ENCODE peak calls at places on chromosome 14, in nine cellular contexts. L is fibroblast of the aortic adventitia, D is AG10803, I is GM23338, Y is heart left ventricle, U is heart right ventricle, H is fibroblast of lung, G is bronchial epithelial cell, R is lung. Z is an unnamed sample.

GRCh38 chr14:80465541-80466220 is 254.4 kb upstream of the DIO2 start:
- DNase-seq in Y (no peak), H (no peak), D (no peak), G (no peak), L (no peak), I (no peak), R (no peak), U (no peak), Z (no peak)

GRCh38 chr14:104659764-104660523 is 29.5 kb upstream of the INF2 start:
- DNase-seq in D (no peak), G (no peak), L (no peak), U (no peak), I (no peak), R (no peak), Y (no peak), H (no peak), Z (no peak)

GRCh38 chr14:38128640-38129039 is 79.1 kb upstream of the SSTR1 start:
- DNase-seq in R (no peak), I (no peak), D (no peak), U (no peak), G (no peak), L (no peak), Y (no peak), H (no peak), Z (no peak)

GRCh38 chr14:100170880-100171279 is 11.4 kb upstream of the DEGS2 start:
- DNase-seq in G (no peak), D (no peak), Y (no peak), I (no peak), U (no peak), H (no peak), R (no peak), L (no peak), Z (no peak)

GRCh38 chr14:79166171-79166570 is 996.0 kb downstream of the NRXN3 start:
- DNase-seq in I (no peak), H (no peak), R (no peak), L (no peak), Y (no peak), G (no peak), D (no peak), U (no peak), Z (no peak)

GRCh38 chr14:79809849-79810612 is 401.3 kb downstream of the DIO2 start:
- DNase-seq in L (no peak), R (no peak), I (peak), G (peak), H (peak), U (no peak), D (no peak), Y (no peak), Z (peak)

GRCh38 chr14:100092832-100093231 is 27.6 kb downstream of the EVL start:
- DNase-seq in Y (no peak), R (no peak), L (no peak), G (peak), I (no peak), H (no peak), D (no peak), U (no peak), Z (no peak)

GRCh38 chr14:42110167-42110566 is 503.5 kb downstream of the LRFN5 start:
- DNase-seq in U (no peak), R (no peak), D (peak), Y (no peak), H (peak), G (peak), L (peak), I (peak), Z (peak)

GRCh38 chr14:75604979-75605825 is 26.8 kb downstream of the FLVCR2 start:
- DNase-seq in Y (peak), U (peak), H (peak), R (peak), D (no peak), I (no peak), G (peak), L (peak), Z (no peak)

GRCh38 chr14:67186369-67186768 is 2.9 kb upstream of the GARIN2 start:
- DNase-seq in D (no peak), I (peak), G (no peak), L (no peak), U (no peak), Y (no peak), R (no peak), H (no peak), Z (no peak)
- H3K4me3 ChIP-seq in D (no peak), I (no peak), G (no peak), L (no peak), U (no peak), Y (no peak), R (no peak), H (no peak), Z (no peak)

GRCh38 chr14:33941727-33942126 is 9.1 kb downstream of the EGLN3 start:
- DNase-seq in I (no peak), D (no peak), H (no peak), G (no peak), R (no peak), U (no peak), Y (no peak), L (no peak), Z (no peak)
- TF ChIP-seq CTCF in I (peak), D (no peak), H (no peak), G (no peak), R (no peak), U (no peak), Y (no peak), L (no peak), Z (no peak)

DNA sequence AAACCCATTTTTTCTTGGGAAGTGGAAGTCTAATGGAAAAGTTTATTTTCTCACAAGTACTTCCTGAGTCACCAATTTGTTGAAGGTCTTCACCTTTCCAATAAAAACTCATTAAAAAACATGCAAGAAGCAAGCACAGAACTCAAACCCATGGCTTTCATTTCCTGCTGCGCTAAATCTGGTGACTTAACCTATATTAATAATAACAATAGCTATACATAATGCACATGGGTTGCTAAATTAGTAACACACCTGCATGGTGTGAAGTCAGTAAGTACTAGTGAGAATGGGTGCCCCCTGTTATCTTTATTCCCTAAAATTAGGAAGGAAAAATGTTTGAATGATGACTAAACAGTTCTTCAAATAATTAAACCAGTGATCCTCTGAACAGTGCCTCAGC is 52.3 kb downstream of the PPP2R5C start:
- DNase-seq in U (no peak), D (no peak), I (no peak), L (no peak), H (no peak), Y (no peak), R (no peak), G (no peak), Z (no peak)
- H3K4me3 ChIP-seq in U (no peak), D (no peak), I (no peak), L (no peak), H (no peak), Y (no peak), R (no peak), G (no peak), Z (no peak)

GRCh38 chr14:96002511-96002884 is 36.7 kb upstream of the C14orf132 start:
- DNase-seq in H (no peak), R (no peak), I (no peak), L (no peak), U (no peak), G (no peak), Y (no peak), D (no peak), Z (no peak)

GRCh38 chr14:96001866-96002510 is 37.2 kb upstream of the C14orf132 start:
- DNase-seq in Y (no peak), L (no peak), D (peak), I (peak), R (no peak), G (no peak), H (peak), U (no peak), Z (no peak)

GRCh38 chr14:95994593-95994928 is 44.6 kb upstream of the C14orf132 start:
- DNase-seq in L (no peak), I (no peak), D (no peak), H (no peak), R (no peak), U (no peak), G (no peak), Y (no peak), Z (no peak)

GRCh38 chr14:95993768-95994592 is 45.2 kb upstream of the C14orf132 start:
- DNase-seq in D (peak), L (peak), G (peak), R (no peak), Y (no peak), U (peak), H (peak), I (peak), Z (peak)

DNA sequence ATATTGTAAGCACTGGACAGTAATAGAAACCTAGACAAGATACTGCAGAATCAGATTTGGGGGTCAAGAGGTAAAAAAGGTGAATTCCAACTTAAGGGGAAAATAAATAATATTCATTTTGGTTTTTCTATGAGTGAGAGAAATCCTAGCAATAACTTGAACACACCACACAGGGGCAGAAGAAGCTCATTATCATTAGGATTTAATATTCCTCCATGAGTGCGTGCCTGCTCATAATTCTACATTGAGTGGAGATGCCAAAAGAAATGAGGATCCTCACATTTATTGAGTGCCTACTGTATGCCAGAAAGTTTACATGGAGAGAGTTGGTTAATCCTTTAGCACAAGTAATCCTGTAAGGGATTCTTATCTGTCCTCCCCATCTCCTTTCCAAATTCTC is 40.5 kb upstream of the C14orf132 start:
- DNase-seq in G (peak), D (peak), R (no peak), H (peak), I (no peak), U (no peak), L (peak), Y (no peak), Z (no peak)
- TF ChIP-seq CTCF in G (peak), D (peak), R (no peak), H (peak), I (peak), U (peak), L (peak), Y (no peak), Z (peak)

Z was measured in LNCaP clone FGC.